ENCODE peak calls at places on chromosomes 11 and 22, in eight cellular contexts. One of them, this sample, is unnamed.

GRCh38 chr22:45453764-45454163 is 40.3 kb downstream of the RIBC2 start:
- DNase-seq in nephron progenitor cell: no peak
- DNase-seq in Calu3: no peak
- DNase-seq in glutamatergic neuron: no peak
- DNase-seq in right lobe of liver: no peak
- DNase-seq in endodermal cell: no peak
- DNase-seq in fibroblast of pulmonary artery: no peak
- DNase-seq in psoas muscle: peak
- DNase-seq in this sample: no peak

GRCh38 chr11:119983240-119983732 is 154.6 kb downstream of the TRIM29 start:
- DNase-seq in nephron progenitor cell: no peak
- DNase-seq in Calu3: no peak
- DNase-seq in glutamatergic neuron: no peak
- DNase-seq in right lobe of liver: no peak
- DNase-seq in endodermal cell: peak
- DNase-seq in fibroblast of pulmonary artery: no peak
- DNase-seq in psoas muscle: no peak
- DNase-seq in this sample: no peak

GRCh38 chr11:119805663-119806062 is 76.7 kb upstream of the NECTIN1 start:
- DNase-seq in nephron progenitor cell: no peak
- DNase-seq in Calu3: no peak
- DNase-seq in glutamatergic neuron: peak
- DNase-seq in right lobe of liver: no peak
- DNase-seq in endodermal cell: no peak
- DNase-seq in fibroblast of pulmonary artery: no peak
- DNase-seq in psoas muscle: no peak
- DNase-seq in this sample: no peak

GRCh38 chr11:19320764-19321163 is 80.0 kb upstream of the E2F8 start:
- DNase-seq in nephron progenitor cell: no peak
- DNase-seq in Calu3: no peak
- DNase-seq in glutamatergic neuron: no peak
- DNase-seq in right lobe of liver: no peak
- DNase-seq in endodermal cell: no peak
- DNase-seq in fibroblast of pulmonary artery: no peak
- DNase-seq in psoas muscle: no peak
- DNase-seq in this sample: no peak

GRCh38 chr11:20754957-20755356 is 85.6 kb downstream of the NELL1 start:
- DNase-seq in nephron progenitor cell: no peak
- DNase-seq in Calu3: no peak
- DNase-seq in glutamatergic neuron: no peak
- DNase-seq in right lobe of liver: no peak
- DNase-seq in endodermal cell: peak
- DNase-seq in fibroblast of pulmonary artery: no peak
- DNase-seq in psoas muscle: no peak
- DNase-seq in this sample: no peak

GRCh38 chr22:46043339-46043738 is 66.4 kb upstream of the WNT7B start:
- DNase-seq in nephron progenitor cell: no peak
- DNase-seq in Calu3: no peak
- DNase-seq in glutamatergic neuron: no peak
- DNase-seq in right lobe of liver: peak
- DNase-seq in endodermal cell: peak
- DNase-seq in fibroblast of pulmonary artery: no peak
- DNase-seq in psoas muscle: no peak
- DNase-seq in this sample: no peak

GRCh38 chr11:130882138-130882551 is 34.1 kb downstream of the SNX19 start:
- DNase-seq in nephron progenitor cell: no peak
- DNase-seq in Calu3: no peak
- DNase-seq in glutamatergic neuron: no peak
- DNase-seq in right lobe of liver: no peak
- DNase-seq in endodermal cell: no peak
- DNase-seq in fibroblast of pulmonary artery: no peak
- DNase-seq in psoas muscle: no peak
- DNase-seq in this sample: no peak

GRCh38 chr11:111555255-111555654 is 14.7 kb downstream of the LAYN start:
- DNase-seq in nephron progenitor cell: no peak
- DNase-seq in Calu3: no peak
- DNase-seq in glutamatergic neuron: no peak
- DNase-seq in right lobe of liver: no peak
- DNase-seq in endodermal cell: no peak
- DNase-seq in fibroblast of pulmonary artery: no peak
- DNase-seq in psoas muscle: no peak
- DNase-seq in this sample: no peak

GRCh38 chr11:22730319-22730718 is 63.9 kb downstream of the GAS2 start:
- DNase-seq in nephron progenitor cell: no peak
- DNase-seq in Calu3: peak
- DNase-seq in glutamatergic neuron: no peak
- DNase-seq in right lobe of liver: no peak
- DNase-seq in endodermal cell: no peak
- DNase-seq in fibroblast of pulmonary artery: peak
- DNase-seq in psoas muscle: no peak
- DNase-seq in this sample: peak

GRCh38 chr11:92978226-92979111 is 9.0 kb downstream of the MTNR1B start:
- DNase-seq in nephron progenitor cell: no peak
- DNase-seq in Calu3: no peak
- DNase-seq in glutamatergic neuron: no peak
- DNase-seq in right lobe of liver: no peak
- DNase-seq in endodermal cell: no peak
- DNase-seq in fibroblast of pulmonary artery: no peak
- DNase-seq in psoas muscle: no peak
- DNase-seq in this sample: no peak

GRCh38 chr11:58926251-58926650 is 13.0 kb upstream of the GLYATL1 start:
- DNase-seq in nephron progenitor cell: no peak
- DNase-seq in Calu3: no peak
- DNase-seq in glutamatergic neuron: no peak
- DNase-seq in right lobe of liver: no peak
- DNase-seq in endodermal cell: no peak
- DNase-seq in fibroblast of pulmonary artery: no peak
- DNase-seq in psoas muscle: no peak
- DNase-seq in this sample: no peak

GRCh38 chr11:76786053-76787014 is 3.2 kb downstream of the TSKU start:
- DNase-seq in nephron progenitor cell: no peak
- DNase-seq in Calu3: no peak
- DNase-seq in glutamatergic neuron: no peak
- DNase-seq in right lobe of liver: no peak
- DNase-seq in endodermal cell: no peak
- DNase-seq in fibroblast of pulmonary artery: no peak
- DNase-seq in psoas muscle: no peak
- DNase-seq in this sample: no peak

GRCh38 chr11:94455861-94456260 is 37.8 kb downstream of the MRE11 start:
- DNase-seq in nephron progenitor cell: no peak
- DNase-seq in Calu3: peak
- DNase-seq in glutamatergic neuron: no peak
- DNase-seq in right lobe of liver: no peak
- DNase-seq in endodermal cell: no peak
- DNase-seq in fibroblast of pulmonary artery: no peak
- DNase-seq in psoas muscle: no peak
- DNase-seq in this sample: no peak

GRCh38 chr22:47173535-47174021 is 411.1 kb downstream of the TBC1D22A start:
- DNase-seq in nephron progenitor cell: no peak
- DNase-seq in Calu3: no peak
- DNase-seq in glutamatergic neuron: no peak
- DNase-seq in right lobe of liver: peak
- DNase-seq in endodermal cell: peak
- DNase-seq in fibroblast of pulmonary artery: no peak
- DNase-seq in psoas muscle: peak
- DNase-seq in this sample: no peak

GRCh38 chr11:32385998-32386397 is 49.3 kb downstream of the WT1 start:
- DNase-seq in nephron progenitor cell: no peak
- DNase-seq in Calu3: peak
- DNase-seq in glutamatergic neuron: no peak
- DNase-seq in right lobe of liver: no peak
- DNase-seq in endodermal cell: peak
- DNase-seq in fibroblast of pulmonary artery: peak
- DNase-seq in psoas muscle: no peak
- DNase-seq in this sample: no peak
- TF ChIP-seq CTCF in nephron progenitor cell: no peak
- TF ChIP-seq CTCF in Calu3: peak
- TF ChIP-seq CTCF in glutamatergic neuron: no peak
- TF ChIP-seq CTCF in right lobe of liver: peak
- TF ChIP-seq CTCF in endodermal cell: peak
- TF ChIP-seq CTCF in fibroblast of pulmonary artery: peak
- TF ChIP-seq CTCF in psoas muscle: no peak
- TF ChIP-seq CTCF in this sample: peak

DNA sequence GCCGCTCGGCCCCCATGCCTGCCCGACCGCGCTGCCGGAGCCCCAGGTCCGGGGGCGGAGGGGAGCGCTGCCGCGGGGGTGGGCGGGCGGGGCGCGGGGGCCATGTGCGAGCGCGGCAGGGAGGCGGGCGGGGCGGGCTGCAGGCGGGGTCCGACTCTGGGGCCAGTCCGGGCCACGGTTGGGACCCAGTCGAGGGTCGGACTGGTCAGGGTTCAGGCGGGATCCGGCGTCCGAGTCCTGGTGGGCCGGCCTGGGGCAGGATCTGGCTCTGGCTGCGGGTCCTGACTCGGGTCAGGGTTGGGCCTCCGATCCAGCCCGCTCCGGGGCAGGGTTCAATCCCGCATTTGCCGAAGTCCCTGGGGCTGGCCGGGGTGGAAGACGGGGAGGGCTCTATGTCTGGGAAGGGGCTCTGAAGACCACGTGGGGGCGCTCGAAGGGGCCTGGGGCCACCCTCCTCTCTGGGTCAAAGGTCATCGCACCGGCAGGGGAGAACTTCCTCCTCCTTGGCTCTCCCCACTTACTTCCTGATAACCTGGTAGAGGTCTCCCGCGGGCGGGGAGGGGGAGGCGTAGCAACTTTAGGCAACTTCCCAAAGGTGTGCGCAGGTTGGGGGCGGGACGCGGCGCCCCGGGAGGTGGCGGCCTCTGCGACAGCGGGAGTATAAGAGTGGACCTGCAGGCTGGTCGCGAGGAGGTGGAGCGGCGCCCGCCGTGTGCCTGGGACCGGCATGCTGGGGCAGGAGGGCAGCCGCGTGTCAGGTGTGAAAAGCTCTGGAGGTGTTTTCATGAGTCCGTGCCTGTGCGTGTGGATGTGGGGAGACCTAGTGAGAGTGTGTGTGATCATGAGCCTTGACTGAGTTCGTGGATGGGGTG is 603 bp downstream of the ESRRA start:
- DNase-seq in nephron progenitor cell: peak
- DNase-seq in Calu3: peak
- DNase-seq in glutamatergic neuron: peak
- DNase-seq in right lobe of liver: peak
- DNase-seq in endodermal cell: peak
- DNase-seq in fibroblast of pulmonary artery: peak
- DNase-seq in psoas muscle: peak
- DNase-seq in this sample: peak
- TF ChIP-seq CTCF in nephron progenitor cell: peak
- TF ChIP-seq CTCF in Calu3: no peak
- TF ChIP-seq CTCF in glutamatergic neuron: peak
- TF ChIP-seq CTCF in right lobe of liver: peak
- TF ChIP-seq CTCF in endodermal cell: peak
- TF ChIP-seq CTCF in fibroblast of pulmonary artery: no peak
- TF ChIP-seq CTCF in psoas muscle: peak
- TF ChIP-seq CTCF in this sample: peak

DNA sequence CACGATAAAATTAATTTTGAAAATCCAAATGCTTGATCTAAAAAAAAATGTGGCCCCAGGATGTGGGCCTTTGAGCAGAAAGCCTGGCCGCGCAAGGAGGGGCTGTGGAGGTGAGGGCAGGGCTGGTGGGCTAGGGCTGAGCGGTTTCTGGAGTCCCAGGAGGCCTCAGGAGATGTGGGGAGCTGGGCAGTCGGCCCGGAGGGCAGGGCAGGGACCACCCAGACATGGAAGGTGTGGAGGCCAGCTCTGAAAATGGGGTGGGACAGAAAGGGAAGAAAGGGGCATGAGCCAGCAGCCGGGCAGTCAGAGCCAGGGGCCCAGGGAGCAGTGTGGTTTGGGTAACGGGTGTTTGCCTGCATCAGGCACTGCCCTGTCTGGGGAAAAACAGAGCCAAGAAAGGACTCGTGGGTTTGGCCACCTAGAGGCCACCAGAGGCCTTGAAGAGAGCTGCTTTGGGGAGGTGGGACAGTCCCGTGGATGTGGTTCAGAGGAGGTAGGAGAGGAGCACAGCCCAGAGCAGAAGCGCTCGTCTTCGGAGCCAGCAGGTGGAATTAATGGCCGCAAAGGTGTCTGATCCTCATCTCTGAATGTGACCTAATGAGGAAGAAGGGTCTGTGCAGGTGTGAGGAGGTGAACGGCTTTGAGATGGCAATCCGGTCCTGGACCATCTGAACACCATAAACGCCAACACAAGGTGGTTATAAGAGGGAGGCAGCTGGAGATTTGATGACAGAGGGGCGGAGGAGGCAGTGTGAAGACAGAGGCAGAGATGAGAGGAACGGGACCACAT is 50.2 kb downstream of the IGF2 start:
- DNase-seq in nephron progenitor cell: no peak
- DNase-seq in Calu3: no peak
- DNase-seq in glutamatergic neuron: no peak
- DNase-seq in right lobe of liver: no peak
- DNase-seq in endodermal cell: peak
- DNase-seq in fibroblast of pulmonary artery: no peak
- DNase-seq in psoas muscle: peak
- DNase-seq in this sample: no peak
- TF ChIP-seq CTCF in nephron progenitor cell: peak
- TF ChIP-seq CTCF in Calu3: no peak
- TF ChIP-seq CTCF in glutamatergic neuron: no peak
- TF ChIP-seq CTCF in right lobe of liver: no peak
- TF ChIP-seq CTCF in endodermal cell: peak
- TF ChIP-seq CTCF in fibroblast of pulmonary artery: peak
- TF ChIP-seq CTCF in psoas muscle: no peak
- TF ChIP-seq CTCF in this sample: no peak

GRCh38 chr11:69209038-69209350 is 53.3 kb downstream of the SMIM38 start:
- DNase-seq in nephron progenitor cell: no peak
- DNase-seq in Calu3: no peak
- DNase-seq in glutamatergic neuron: no peak
- DNase-seq in right lobe of liver: no peak
- DNase-seq in endodermal cell: peak
- DNase-seq in fibroblast of pulmonary artery: no peak
- DNase-seq in psoas muscle: no peak
- DNase-seq in this sample: no peak

GRCh38 chr11:69209421-69209820 is 53.7 kb downstream of the SMIM38 start:
- DNase-seq in nephron progenitor cell: no peak
- DNase-seq in Calu3: no peak
- DNase-seq in glutamatergic neuron: no peak
- DNase-seq in right lobe of liver: no peak
- DNase-seq in endodermal cell: peak
- DNase-seq in fibroblast of pulmonary artery: no peak
- DNase-seq in psoas muscle: no peak
- DNase-seq in this sample: no peak

GRCh38 chr11:69211540-69212120 is 55.9 kb downstream of the SMIM38 start:
- DNase-seq in nephron progenitor cell: no peak
- DNase-seq in Calu3: no peak
- DNase-seq in glutamatergic neuron: no peak
- DNase-seq in right lobe of liver: no peak
- DNase-seq in endodermal cell: no peak
- DNase-seq in fibroblast of pulmonary artery: no peak
- DNase-seq in psoas muscle: no peak
- DNase-seq in this sample: peak

GRCh38 chr11:69210660-69211035 is 54.9 kb downstream of the SMIM38 start:
- DNase-seq in nephron progenitor cell: no peak
- DNase-seq in Calu3: no peak
- DNase-seq in glutamatergic neuron: no peak
- DNase-seq in right lobe of liver: no peak
- DNase-seq in endodermal cell: no peak
- DNase-seq in fibroblast of pulmonary artery: no peak
- DNase-seq in psoas muscle: no peak
- DNase-seq in this sample: no peak

GRCh38 chr11:69209936-69210659 is 54.4 kb downstream of the SMIM38 start:
- DNase-seq in nephron progenitor cell: no peak
- DNase-seq in Calu3: peak
- DNase-seq in glutamatergic neuron: no peak
- DNase-seq in right lobe of liver: no peak
- DNase-seq in endodermal cell: peak
- DNase-seq in fibroblast of pulmonary artery: no peak
- DNase-seq in psoas muscle: no peak
- DNase-seq in this sample: peak
- TF ChIP-seq CTCF in nephron progenitor cell: no peak
- TF ChIP-seq CTCF in Calu3: no peak
- TF ChIP-seq CTCF in glutamatergic neuron: no peak
- TF ChIP-seq CTCF in right lobe of liver: no peak
- TF ChIP-seq CTCF in endodermal cell: no peak
- TF ChIP-seq CTCF in fibroblast of pulmonary artery: no peak
- TF ChIP-seq CTCF in psoas muscle: no peak
- TF ChIP-seq CTCF in this sample: no peak